ENCODE peak calls at places on chromosomes 2 and 18, in ten cellular contexts. E, T, X, W, C, F, Z, L, P and R are unnamed samples.

GRCh38 chr2:169109502-169110409 is 40.4 kb downstream of the DHRS9 start:
- DNase-seq in T (peak), F (peak), E (peak), Z (peak), X (peak), W (peak), L (peak), P (no peak), C (peak), R (peak)

GRCh38 chr2:33134086-33134763 is 187.5 kb downstream of the LTBP1 start:
- DNase-seq in T (peak), C (peak), W (no peak), X (no peak), L (peak), Z (peak), E (peak), F (peak), P (no peak), R (no peak)

GRCh38 chr2:120465989-120466703 is 120.2 kb downstream of the INHBB start:
- DNase-seq in P (no peak), W (peak), C (no peak), L (no peak), F (no peak), T (no peak), X (peak), Z (no peak), E (no peak), R (no peak)

GRCh38 chr2:150099805-150100204 is 387.7 kb downstream of the RND3 start:
- DNase-seq in T (no peak), Z (no peak), W (no peak), C (no peak), L (no peak), X (no peak), F (no peak), E (no peak), P (no peak), R (no peak)

GRCh38 chr2:18611184-18611583 is 21.8 kb upstream of the NT5C1B start:
- DNase-seq in W (no peak), X (no peak), T (no peak), E (no peak), Z (no peak), L (no peak), C (no peak), P (no peak), F (no peak), R (no peak)

GRCh38 chr2:27622921-27623384 is 5.9 kb downstream of the CCDC121 start:
- DNase-seq in E (no peak), C (peak), L (no peak), Z (peak), X (no peak), W (no peak), T (no peak), P (no peak), F (no peak), R (no peak)

GRCh38 chr2:37558622-37559021 is 112.8 kb downstream of the CDC42EP3 start:
- DNase-seq in W (no peak), Z (no peak), P (no peak), L (peak), T (no peak), E (no peak), F (no peak), X (no peak), C (no peak), R (no peak)

GRCh38 chr18:33817096-33817495 is 239.1 kb downstream of the ASXL3 start:
- DNase-seq in F (no peak), L (no peak), W (no peak), P (no peak), E (no peak), T (no peak), Z (no peak), X (no peak), C (no peak), R (no peak)

GRCh38 chr2:218569661-218570500 is 1.2 kb downstream of the CNOT9 start:
- DNase-seq in C (peak), X (no peak), Z (peak), T (no peak), E (no peak), W (no peak), L (no peak), P (no peak), F (peak), R (no peak)

GRCh38 chr2:37570773-37571570 is 100.5 kb downstream of the CDC42EP3 start:
- DNase-seq in T (peak), L (peak), F (no peak), E (no peak), Z (no peak), W (no peak), C (peak), P (no peak), X (no peak), R (no peak)

GRCh38 chr2:219325136-219325535 is 7.4 kb downstream of the RESP18 start:
- DNase-seq in C (no peak), P (no peak), T (no peak), Z (no peak), W (no peak), L (no peak), F (no peak), X (no peak), E (no peak), R (no peak)

GRCh38 chr18:46278481-46279465 is 174.6 kb downstream of the HAUS1 start:
- DNase-seq in E (no peak), P (no peak), T (no peak), W (no peak), L (no peak), Z (no peak), F (no peak), C (peak), X (no peak), R (no peak)

GRCh38 chr2:100744589-100744988 is 75.3 kb upstream of the NPAS2 start:
- DNase-seq in E (no peak), X (no peak), L (no peak), P (no peak), Z (no peak), T (no peak), C (no peak), F (no peak), W (no peak), R (no peak)

GRCh38 chr2:47295133-47295980 is 107.6 kb upstream of the MSH2 start:
- DNase-seq in X (no peak), T (no peak), Z (no peak), C (no peak), W (no peak), E (no peak), P (no peak), F (no peak), L (no peak), R (no peak)

GRCh38 chr2:189222440-189222839 is 42.9 kb upstream of the COL5A2 start:
- DNase-seq in W (no peak), L (peak), T (no peak), X (no peak), Z (peak), E (no peak), P (no peak), F (peak), C (peak), R (no peak)

GRCh38 chr2:112787294-112787693 is 3.0 kb upstream of the IL1A start:
- DNase-seq in Z (peak), L (no peak), W (no peak), C (no peak), P (no peak), X (no peak), F (no peak), T (no peak), E (no peak), R (no peak)

GRCh38 chr2:184597571-184597980 is 753 bp upstream of the ZNF804A start:
- DNase-seq in W (peak), Z (peak), X (peak), F (peak), C (peak), L (peak), T (no peak), P (no peak), E (peak), R (no peak)

GRCh38 chr2:54572636-54573531 is 116.8 kb downstream of the SPTBN1 start:
- DNase-seq in Z (no peak), T (no peak), L (no peak), C (peak), E (no peak), X (no peak), W (no peak), F (no peak), P (no peak), R (no peak)

GRCh38 chr2:51103205-51103604 is 71.3 kb upstream of the NRXN1 start:
- DNase-seq in F (peak), X (peak), E (peak), Z (no peak), C (peak), W (peak), P (no peak), T (no peak), L (no peak), R (no peak)

GRCh38 chr18:58862851-58863538 is 1.7 kb upstream of the ZNF532 start:
- DNase-seq in E (peak), F (peak), L (no peak), T (no peak), W (peak), P (no peak), X (peak), C (peak), Z (peak), R (no peak)

GRCh38 chr2:96970248-96970875 is 16.0 kb downstream of the FAM178B start:
- DNase-seq in X (no peak), L (no peak), T (no peak), W (no peak), C (no peak), E (no peak), P (no peak), Z (no peak), F (no peak), R (no peak)

GRCh38 chr2:109128466-109129355 is at the start of gene SH3RF3:
- DNase-seq in T (no peak), W (peak), C (peak), X (peak), L (peak), P (no peak), E (no peak), Z (peak), F (peak), R (no peak)

GRCh38 chr2:229445013-229445412 is 173.9 kb upstream of the PID1 start:
- DNase-seq in C (peak), P (no peak), E (peak), F (peak), X (no peak), Z (peak), W (no peak), L (peak), T (peak), R (peak)
- TF ChIP-seq CTCF in C (no peak), P (no peak), E (no peak), F (no peak), X (no peak), Z (peak), W (no peak), L (no peak), T (no peak), R (no peak)

DNA sequence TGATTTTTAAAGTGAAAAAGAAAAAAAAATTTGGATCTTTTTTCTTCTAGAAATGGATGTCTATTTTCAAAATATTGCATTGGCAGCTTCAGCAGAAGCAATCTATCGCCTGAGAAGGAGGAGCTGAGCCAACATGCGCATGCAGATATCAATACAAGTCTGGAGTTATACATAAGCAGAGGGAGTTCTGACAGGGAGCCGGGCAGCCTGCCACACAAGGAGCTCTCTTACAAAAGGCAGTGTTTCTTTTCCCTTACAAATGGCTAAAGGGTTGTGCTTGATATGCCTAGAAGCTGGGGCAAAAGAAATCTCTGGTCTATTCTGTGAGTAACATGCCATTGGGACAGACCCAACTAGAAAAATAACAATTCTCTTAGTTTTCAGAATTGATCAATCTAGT is 291.9 kb upstream of the TRIB2 start:
- DNase-seq in X (no peak), W (no peak), P (no peak), E (no peak), Z (no peak), F (peak), L (no peak), C (peak), T (no peak), R (no peak)
- TF ChIP-seq CTCF in X (no peak), W (no peak), P (no peak), E (no peak), Z (no peak), F (no peak), L (no peak), C (no peak), T (no peak), R (no peak)

GRCh38 chr18:77056399-77057015 is 76.1 kb downstream of the MBP start:
- DNase-seq in X (no peak), T (no peak), E (no peak), C (peak), Z (no peak), P (no peak), W (no peak), F (no peak), L (no peak), R (no peak)

GRCh38 chr18:77054288-77054605 is 78.3 kb downstream of the MBP start:
- DNase-seq in X (no peak), L (no peak), T (no peak), W (no peak), F (no peak), Z (no peak), C (no peak), P (no peak), E (no peak), R (no peak)

GRCh38 chr18:77055429-77056310 is 76.9 kb downstream of the MBP start:
- DNase-seq in T (no peak), X (no peak), Z (no peak), C (no peak), P (no peak), F (no peak), L (no peak), E (no peak), W (no peak), R (no peak)

GRCh38 chr18:77053616-77054287 is 78.8 kb downstream of the MBP start:
- DNase-seq in E (no peak), Z (no peak), X (no peak), L (no peak), W (no peak), T (no peak), F (no peak), P (no peak), C (no peak), R (no peak)

GRCh38 chr18:77054606-77055428 is 77.8 kb downstream of the MBP start:
- DNase-seq in T (peak), C (peak), W (peak), P (peak), X (peak), F (peak), Z (no peak), L (peak), E (no peak), R (no peak)
- TF ChIP-seq CTCF in T (peak), C (peak), W (no peak), P (peak), X (no peak), F (peak), Z (no peak), L (peak), E (no peak), R (peak)

GRCh38 chr2:173087793-173088493 is 12.3 kb downstream of the MAP3K20 start:
- DNase-seq in W (no peak), E (no peak), F (no peak), P (no peak), Z (no peak), T (no peak), C (no peak), L (no peak), X (no peak), R (no peak)

GRCh38 chr2:173094731-173095130 is 19.1 kb downstream of the MAP3K20 start:
- DNase-seq in P (no peak), X (no peak), T (no peak), L (no peak), C (no peak), W (no peak), Z (no peak), F (no peak), E (no peak), R (no peak)

GRCh38 chr2:173092844-173093402 is 17.3 kb downstream of the MAP3K20 start:
- DNase-seq in F (no peak), X (no peak), P (no peak), L (no peak), Z (no peak), T (no peak), C (no peak), E (no peak), W (no peak), R (no peak)

GRCh38 chr2:173090291-173090877 is 14.7 kb downstream of the MAP3K20 start:
- DNase-seq in C (peak), X (peak), F (peak), W (no peak), P (no peak), L (no peak), T (no peak), E (no peak), Z (no peak), R (no peak)

GRCh38 chr2:173090973-173091660 is 15.5 kb downstream of the MAP3K20 start:
- DNase-seq in Z (no peak), X (no peak), E (no peak), F (peak), C (no peak), P (no peak), W (no peak), L (peak), T (no peak), R (no peak)
- TF ChIP-seq CTCF in Z (no peak), X (no peak), E (peak), F (peak), C (peak), P (peak), W (no peak), L (no peak), T (no peak), R (no peak)

GRCh38 chr2:215912299-215912842 is 101.0 kb downstream of the MREG start:
- DNase-seq in F (no peak), E (no peak), T (no peak), L (no peak), X (no peak), Z (no peak), W (no peak), C (no peak), P (no peak), R (no peak)
- TF ChIP-seq CTCF in F (no peak), E (no peak), T (no peak), L (peak), X (peak), Z (no peak), W (peak), C (peak), P (no peak), R (no peak)

DNA sequence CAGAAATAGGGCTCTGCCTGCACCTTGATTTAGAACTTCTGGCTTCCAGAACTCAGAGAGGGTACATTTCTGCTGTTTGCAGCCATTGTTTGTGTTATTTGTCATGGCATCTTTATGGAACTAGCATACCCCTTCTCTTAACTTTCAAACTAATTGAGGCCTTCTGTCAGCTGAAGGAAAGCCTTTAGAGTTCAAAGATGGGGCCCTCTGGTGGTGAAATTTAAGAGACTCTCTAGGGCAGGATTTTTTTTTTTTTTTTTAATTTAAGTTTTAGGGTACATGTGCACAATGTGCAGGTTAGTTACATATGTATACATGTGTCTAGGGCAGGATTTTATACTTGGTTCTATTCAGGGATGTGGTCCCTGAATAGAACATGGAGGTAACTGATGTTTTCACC is 260.6 kb upstream of the LINC00305 start:
- DNase-seq in L (no peak), X (peak), F (no peak), E (no peak), W (no peak), T (no peak), Z (no peak), C (peak), P (no peak), R (no peak)
- TF ChIP-seq CTCF in L (no peak), X (peak), F (peak), E (peak), W (peak), T (no peak), Z (peak), C (no peak), P (peak), R (peak)